ENCODE peak calls at places on chromosomes 12 and 14, in ten cellular contexts. One of them, this sample, is unnamed.

GRCh38 chr12:66647034-66647691 is 31.7 kb downstream of the GRIP1 start:
- DNase-seq in neural progenitor cell: no peak
- DNase-seq in ascending aorta: no peak
- DNase-seq in Calu3: peak; percentile 47
- DNase-seq in NCI-H1105 treated with DMSO at 0.1 percent for 48 hours: no peak
- DNase-seq in hypothalamus: no peak
- DNase-seq in anterior cingulate cortex: no peak
- DNase-seq in NCI-H1417: no peak
- DNase-seq in CD4-positive, alpha-beta T cell: no peak
- DNase-seq in activated CD4-positive, alpha-beta T cell treated with anti-CD3 and anti-CD28 coated beads, Interleukin-2, amount 50 U/mL, for 1 hour: no peak
- DNase-seq in this sample: no peak

GRCh38 chr12:95205685-95206084 is 11.6 kb downstream of the FGD6 start:
- DNase-seq in NCI-H1105 treated with DMSO at 0.1 percent for 48 hours: no peak
- DNase-seq in CD4-positive, alpha-beta T cell: no peak
- DNase-seq in anterior cingulate cortex: no peak
- DNase-seq in neural progenitor cell: peak; percentile 45
- DNase-seq in NCI-H1417: no peak
- DNase-seq in Calu3: peak; percentile 21
- DNase-seq in activated CD4-positive, alpha-beta T cell treated with anti-CD3 and anti-CD28 coated beads, Interleukin-2, amount 50 U/mL, for 1 hour: no peak
- DNase-seq in hypothalamus: no peak
- DNase-seq in ascending aorta: no peak
- DNase-seq in this sample: no peak

GRCh38 chr12:74801625-74802024 is 264.0 kb downstream of the ATXN7L3B start:
- DNase-seq in Calu3: no peak
- DNase-seq in CD4-positive, alpha-beta T cell: no peak
- DNase-seq in activated CD4-positive, alpha-beta T cell treated with anti-CD3 and anti-CD28 coated beads, Interleukin-2, amount 50 U/mL, for 1 hour: no peak
- DNase-seq in NCI-H1417: no peak
- DNase-seq in hypothalamus: no peak
- DNase-seq in neural progenitor cell: no peak
- DNase-seq in NCI-H1105 treated with DMSO at 0.1 percent for 48 hours: no peak
- DNase-seq in ascending aorta: no peak
- DNase-seq in anterior cingulate cortex: no peak
- DNase-seq in this sample: no peak

GRCh38 chr12:95790912-95791849 is 617 bp upstream of the NTN4 start:
- DNase-seq in NCI-H1105 treated with DMSO at 0.1 percent for 48 hours: no peak
- DNase-seq in activated CD4-positive, alpha-beta T cell treated with anti-CD3 and anti-CD28 coated beads, Interleukin-2, amount 50 U/mL, for 1 hour: peak; percentile 22
- DNase-seq in Calu3: peak; percentile 53
- DNase-seq in ascending aorta: no peak
- DNase-seq in anterior cingulate cortex: peak; percentile 33
- DNase-seq in CD4-positive, alpha-beta T cell: no peak
- DNase-seq in NCI-H1417: peak; percentile 29
- DNase-seq in neural progenitor cell: peak; percentile 57
- DNase-seq in hypothalamus: no peak
- DNase-seq in this sample: peak; percentile 35

GRCh38 chr14:61355892-61356325 is 34.5 kb downstream of the PRKCH start:
- DNase-seq in CD4-positive, alpha-beta T cell: peak; percentile 42
- DNase-seq in Calu3: peak; percentile 85
- DNase-seq in NCI-H1417: peak; percentile 9
- DNase-seq in neural progenitor cell: no peak
- DNase-seq in activated CD4-positive, alpha-beta T cell treated with anti-CD3 and anti-CD28 coated beads, Interleukin-2, amount 50 U/mL, for 1 hour: peak; percentile 64
- DNase-seq in NCI-H1105 treated with DMSO at 0.1 percent for 48 hours: no peak
- DNase-seq in hypothalamus: no peak
- DNase-seq in ascending aorta: no peak
- DNase-seq in anterior cingulate cortex: no peak
- DNase-seq in this sample: no peak

GRCh38 chr14:35715079-35715478 is 94.0 kb downstream of the RALGAPA1 start:
- DNase-seq in activated CD4-positive, alpha-beta T cell treated with anti-CD3 and anti-CD28 coated beads, Interleukin-2, amount 50 U/mL, for 1 hour: no peak
- DNase-seq in CD4-positive, alpha-beta T cell: no peak
- DNase-seq in ascending aorta: no peak
- DNase-seq in anterior cingulate cortex: no peak
- DNase-seq in NCI-H1417: no peak
- DNase-seq in hypothalamus: no peak
- DNase-seq in Calu3: no peak
- DNase-seq in neural progenitor cell: no peak
- DNase-seq in NCI-H1105 treated with DMSO at 0.1 percent for 48 hours: no peak
- DNase-seq in this sample: no peak

GRCh38 chr12:68733661-68734071 is 12.3 kb upstream of the SLC35E3 start:
- DNase-seq in activated CD4-positive, alpha-beta T cell treated with anti-CD3 and anti-CD28 coated beads, Interleukin-2, amount 50 U/mL, for 1 hour: no peak
- DNase-seq in NCI-H1417: no peak
- DNase-seq in NCI-H1105 treated with DMSO at 0.1 percent for 48 hours: no peak
- DNase-seq in ascending aorta: no peak
- DNase-seq in Calu3: no peak
- DNase-seq in hypothalamus: no peak
- DNase-seq in neural progenitor cell: no peak
- DNase-seq in anterior cingulate cortex: no peak
- DNase-seq in CD4-positive, alpha-beta T cell: no peak
- DNase-seq in this sample: no peak

GRCh38 chr12:115983226-115983798 is 294.2 kb downstream of the MED13L start:
- DNase-seq in Calu3: peak; percentile 36
- DNase-seq in anterior cingulate cortex: no peak
- DNase-seq in NCI-H1105 treated with DMSO at 0.1 percent for 48 hours: no peak
- DNase-seq in ascending aorta: no peak
- DNase-seq in neural progenitor cell: peak; percentile 56
- DNase-seq in CD4-positive, alpha-beta T cell: no peak
- DNase-seq in hypothalamus: no peak
- DNase-seq in NCI-H1417: peak; percentile 10
- DNase-seq in activated CD4-positive, alpha-beta T cell treated with anti-CD3 and anti-CD28 coated beads, Interleukin-2, amount 50 U/mL, for 1 hour: no peak
- DNase-seq in this sample: no peak

GRCh38 chr14:65080954-65081747 is 21.2 kb downstream of the MAX start:
- DNase-seq in hypothalamus: no peak
- DNase-seq in activated CD4-positive, alpha-beta T cell treated with anti-CD3 and anti-CD28 coated beads, Interleukin-2, amount 50 U/mL, for 1 hour: no peak
- DNase-seq in NCI-H1105 treated with DMSO at 0.1 percent for 48 hours: no peak
- DNase-seq in NCI-H1417: no peak
- DNase-seq in ascending aorta: no peak
- DNase-seq in CD4-positive, alpha-beta T cell: no peak
- DNase-seq in Calu3: no peak
- DNase-seq in neural progenitor cell: no peak
- DNase-seq in anterior cingulate cortex: no peak
- DNase-seq in this sample: no peak

GRCh38 chr12:66851134-66851533 is 172.3 kb upstream of the GRIP1 start:
- DNase-seq in hypothalamus: no peak
- DNase-seq in ascending aorta: no peak
- DNase-seq in anterior cingulate cortex: no peak
- DNase-seq in activated CD4-positive, alpha-beta T cell treated with anti-CD3 and anti-CD28 coated beads, Interleukin-2, amount 50 U/mL, for 1 hour: no peak
- DNase-seq in NCI-H1105 treated with DMSO at 0.1 percent for 48 hours: no peak
- DNase-seq in NCI-H1417: no peak
- DNase-seq in neural progenitor cell: no peak
- DNase-seq in Calu3: no peak
- DNase-seq in CD4-positive, alpha-beta T cell: no peak
- DNase-seq in this sample: no peak

GRCh38 chr12:28750946-28751714 is 397.9 kb upstream of the FAR2 start:
- DNase-seq in CD4-positive, alpha-beta T cell: no peak
- DNase-seq in activated CD4-positive, alpha-beta T cell treated with anti-CD3 and anti-CD28 coated beads, Interleukin-2, amount 50 U/mL, for 1 hour: no peak
- DNase-seq in NCI-H1105 treated with DMSO at 0.1 percent for 48 hours: no peak
- DNase-seq in NCI-H1417: no peak
- DNase-seq in anterior cingulate cortex: no peak
- DNase-seq in ascending aorta: no peak
- DNase-seq in Calu3: no peak
- DNase-seq in neural progenitor cell: no peak
- DNase-seq in hypothalamus: no peak
- DNase-seq in this sample: no peak

GRCh38 chr12:54463484-54463883 is 9.9 kb downstream of the GTSF1 start:
- DNase-seq in NCI-H1105 treated with DMSO at 0.1 percent for 48 hours: peak; percentile 11
- DNase-seq in hypothalamus: no peak
- DNase-seq in NCI-H1417: peak; percentile 37
- DNase-seq in CD4-positive, alpha-beta T cell: no peak
- DNase-seq in ascending aorta: no peak
- DNase-seq in neural progenitor cell: no peak
- DNase-seq in activated CD4-positive, alpha-beta T cell treated with anti-CD3 and anti-CD28 coated beads, Interleukin-2, amount 50 U/mL, for 1 hour: no peak
- DNase-seq in anterior cingulate cortex: no peak
- DNase-seq in Calu3: no peak
- DNase-seq in this sample: no peak

GRCh38 chr12:130713581-130713991 is 2.5 kb downstream of the RIMBP2 start:
- DNase-seq in anterior cingulate cortex: no peak
- DNase-seq in NCI-H1105 treated with DMSO at 0.1 percent for 48 hours: no peak
- DNase-seq in Calu3: no peak
- DNase-seq in activated CD4-positive, alpha-beta T cell treated with anti-CD3 and anti-CD28 coated beads, Interleukin-2, amount 50 U/mL, for 1 hour: no peak
- DNase-seq in hypothalamus: no peak
- DNase-seq in CD4-positive, alpha-beta T cell: no peak
- DNase-seq in neural progenitor cell: no peak
- DNase-seq in NCI-H1417: no peak
- DNase-seq in ascending aorta: no peak
- DNase-seq in this sample: peak; percentile 15

GRCh38 chr12:22121224-22121623 is 75.2 kb downstream of the CMAS start:
- DNase-seq in activated CD4-positive, alpha-beta T cell treated with anti-CD3 and anti-CD28 coated beads, Interleukin-2, amount 50 U/mL, for 1 hour: peak; percentile 22
- DNase-seq in NCI-H1417: no peak
- DNase-seq in ascending aorta: no peak
- DNase-seq in NCI-H1105 treated with DMSO at 0.1 percent for 48 hours: no peak
- DNase-seq in Calu3: peak; percentile 41
- DNase-seq in neural progenitor cell: peak; percentile 46
- DNase-seq in CD4-positive, alpha-beta T cell: peak; percentile 28
- DNase-seq in anterior cingulate cortex: no peak
- DNase-seq in hypothalamus: no peak
- DNase-seq in this sample: no peak

GRCh38 chr14:63269561-63270225 is 49.0 kb downstream of the GPHB5 start:
- DNase-seq in ascending aorta: no peak
- DNase-seq in hypothalamus: no peak
- DNase-seq in Calu3: no peak
- DNase-seq in CD4-positive, alpha-beta T cell: no peak
- DNase-seq in neural progenitor cell: no peak
- DNase-seq in NCI-H1417: no peak
- DNase-seq in activated CD4-positive, alpha-beta T cell treated with anti-CD3 and anti-CD28 coated beads, Interleukin-2, amount 50 U/mL, for 1 hour: no peak
- DNase-seq in NCI-H1105 treated with DMSO at 0.1 percent for 48 hours: no peak
- DNase-seq in anterior cingulate cortex: no peak
- DNase-seq in this sample: no peak

GRCh38 chr14:92040431-92041040 is 677 bp upstream of the TRIP11 start:
- DNase-seq in activated CD4-positive, alpha-beta T cell treated with anti-CD3 and anti-CD28 coated beads, Interleukin-2, amount 50 U/mL, for 1 hour: no peak
- DNase-seq in Calu3: peak; percentile 10
- DNase-seq in hypothalamus: no peak
- DNase-seq in neural progenitor cell: no peak
- DNase-seq in anterior cingulate cortex: no peak
- DNase-seq in NCI-H1417: peak; percentile 71
- DNase-seq in NCI-H1105 treated with DMSO at 0.1 percent for 48 hours: peak; percentile 31
- DNase-seq in ascending aorta: no peak
- DNase-seq in CD4-positive, alpha-beta T cell: no peak
- DNase-seq in this sample: peak; percentile 55

GRCh38 chr12:127455347-127456265 is 811.4 kb upstream of the TMEM132C start:
- DNase-seq in neural progenitor cell: peak; percentile 62
- DNase-seq in anterior cingulate cortex: no peak
- DNase-seq in Calu3: no peak
- DNase-seq in NCI-H1105 treated with DMSO at 0.1 percent for 48 hours: no peak
- DNase-seq in ascending aorta: no peak
- DNase-seq in CD4-positive, alpha-beta T cell: no peak
- DNase-seq in activated CD4-positive, alpha-beta T cell treated with anti-CD3 and anti-CD28 coated beads, Interleukin-2, amount 50 U/mL, for 1 hour: no peak
- DNase-seq in NCI-H1417: no peak
- DNase-seq in hypothalamus: no peak
- DNase-seq in this sample: peak; percentile 5

GRCh38 chr12:78040111-78040510 is 209.4 kb downstream of the NAV3 start:
- DNase-seq in hypothalamus: no peak
- DNase-seq in activated CD4-positive, alpha-beta T cell treated with anti-CD3 and anti-CD28 coated beads, Interleukin-2, amount 50 U/mL, for 1 hour: no peak
- DNase-seq in Calu3: no peak
- DNase-seq in ascending aorta: no peak
- DNase-seq in NCI-H1105 treated with DMSO at 0.1 percent for 48 hours: no peak
- DNase-seq in NCI-H1417: no peak
- DNase-seq in neural progenitor cell: no peak
- DNase-seq in anterior cingulate cortex: no peak
- DNase-seq in CD4-positive, alpha-beta T cell: no peak
- DNase-seq in this sample: no peak

GRCh38 chr12:122004633-122005071 is 17.0 kb upstream of the BCL7A start:
- DNase-seq in Calu3: no peak
- DNase-seq in activated CD4-positive, alpha-beta T cell treated with anti-CD3 and anti-CD28 coated beads, Interleukin-2, amount 50 U/mL, for 1 hour: no peak
- DNase-seq in NCI-H1417: no peak
- DNase-seq in anterior cingulate cortex: no peak
- DNase-seq in ascending aorta: no peak
- DNase-seq in NCI-H1105 treated with DMSO at 0.1 percent for 48 hours: no peak
- DNase-seq in CD4-positive, alpha-beta T cell: no peak
- DNase-seq in neural progenitor cell: no peak
- DNase-seq in hypothalamus: no peak
- DNase-seq in this sample: no peak

GRCh38 chr14:22849212-22849819 is 12.9 kb downstream of the MMP14 start:
- DNase-seq in anterior cingulate cortex: no peak
- DNase-seq in activated CD4-positive, alpha-beta T cell treated with anti-CD3 and anti-CD28 coated beads, Interleukin-2, amount 50 U/mL, for 1 hour: no peak
- DNase-seq in neural progenitor cell: no peak
- DNase-seq in Calu3: no peak
- DNase-seq in ascending aorta: peak; percentile 59
- DNase-seq in CD4-positive, alpha-beta T cell: no peak
- DNase-seq in hypothalamus: no peak
- DNase-seq in NCI-H1105 treated with DMSO at 0.1 percent for 48 hours: no peak
- DNase-seq in NCI-H1417: no peak
- DNase-seq in this sample: no peak

GRCh38 chr14:68148276-68148675 is 328.7 kb downstream of the RAD51B start:
- DNase-seq in neural progenitor cell: no peak
- DNase-seq in activated CD4-positive, alpha-beta T cell treated with anti-CD3 and anti-CD28 coated beads, Interleukin-2, amount 50 U/mL, for 1 hour: no peak
- DNase-seq in Calu3: no peak
- DNase-seq in NCI-H1105 treated with DMSO at 0.1 percent for 48 hours: no peak
- DNase-seq in ascending aorta: no peak
- DNase-seq in hypothalamus: no peak
- DNase-seq in CD4-positive, alpha-beta T cell: no peak
- DNase-seq in anterior cingulate cortex: no peak
- DNase-seq in NCI-H1417: no peak
- DNase-seq in this sample: no peak